ENCODE peak calls at places on chromosomes 1 and 21, in five cellular contexts. E is fibroblast of lung, O is mammary epithelial cell, S is endothelial cell of umbilical vein, R is GM23248. B is an unnamed sample. For H3K27me3, the result is how much of the 10 kb centered on the place peaks cover.

GRCh38 chr21:33844890-33845205 is 70.8 kb downstream of the ATP5PO start:
- DNase-seq in O (no peak), R (no peak), S (no peak), E (no peak), B (no peak)

GRCh38 chr1:11746795-11747487 is 11.0 kb downstream of the AGTRAP start:
- DNase-seq in O (no peak), E (no peak), S (no peak), R (no peak), B (no peak)

GRCh38 chr1:248847181-248847955 is 9.3 kb downstream of the ZNF672 start:
- DNase-seq in S (no peak), E (no peak), O (no peak), R (no peak), B (no peak)

GRCh38 chr1:183075861-183076260 is 52.6 kb downstream of the LAMC1 start:
- DNase-seq in E (peak), O (no peak), R (peak), S (no peak), B (no peak)

GRCh38 chr1:236316437-236316836 is 34.7 kb upstream of the ERO1B start:
- DNase-seq in S (no peak), O (no peak), R (no peak), E (no peak), B (no peak)

GRCh38 chr1:32622205-32622604 is 28.1 kb downstream of the ZBTB8OS start:
- DNase-seq in O (no peak), R (no peak), S (no peak), E (no peak), B (no peak)

GRCh38 chr21:44892536-44893277 is 19.2 kb upstream of the PTTG1IP start:
- DNase-seq in S (peak), E (no peak), O (peak), R (peak), B (peak)

GRCh38 chr1:64527191-64527590 is 57.3 kb downstream of the CACHD1 start:
- DNase-seq in E (no peak), R (no peak), S (no peak), O (no peak), B (no peak)

GRCh38 chr1:223180803-223181321 is 37.8 kb upstream of the TLR5 start:
- DNase-seq in E (peak), R (peak), O (peak), S (no peak), B (no peak)

GRCh38 chr1:200558866-200559459 is 61.6 kb downstream of the KIF14 start:
- DNase-seq in O (peak), R (peak), E (peak), S (peak), B (peak)

GRCh38 chr1:74502432-74502831 is 10.0 kb downstream of the LRRC53 start:
- DNase-seq in R (peak), E (peak), O (peak), S (peak), B (peak)

GRCh38 chr1:42784946-42785693 is at the start of gene TMEM269:
- DNase-seq in S (peak), O (no peak), R (peak), E (peak), B (no peak)

GRCh38 chr1:214438530-214438929 is 112.9 kb downstream of the PTPN14 start:
- DNase-seq in O (no peak), S (no peak), R (no peak), E (no peak), B (no peak)

GRCh38 chr1:41775961-41776585 is 142.6 kb downstream of the HIVEP3 start:
- DNase-seq in E (no peak), S (no peak), R (no peak), O (no peak), B (no peak)

GRCh38 chr1:81313289-81313688 is 487.4 kb upstream of the ADGRL2 start:
- DNase-seq in R (no peak), E (no peak), O (no peak), S (no peak), B (no peak)

GRCh38 chr1:178768423-178768822 is 43.4 kb downstream of the RALGPS2 start:
- DNase-seq in O (no peak), S (no peak), E (peak), R (peak), B (no peak)

GRCh38 chr1:155181371-155182051 is 7.9 kb downstream of the TRIM46 start:
- DNase-seq in S (no peak), R (no peak), O (no peak), E (no peak), B (no peak)

GRCh38 chr1:59446257-59446901 is 149.5 kb downstream of the FGGY start:
- DNase-seq in O (peak), E (peak), S (no peak), R (peak), B (no peak)

GRCh38 chr1:226827458-226827857 is 43.0 kb upstream of the PSEN2 start:
- DNase-seq in S (no peak), O (no peak), E (no peak), R (peak), B (no peak)

GRCh38 chr1:91876040-91876470 is 9.9 kb downstream of the TGFBR3 start:
- DNase-seq in S (no peak), R (no peak), O (no peak), E (no peak), B (no peak)

GRCh38 chr1:186465956-186466355 is 5.0 kb upstream of the PDC start:
- DNase-seq in S (no peak), E (no peak), R (no peak), O (no peak), B (no peak)

GRCh38 chr1:92996131-92996463 is 34.8 kb upstream of the DIPK1A start:
- DNase-seq in S (no peak), R (no peak), O (no peak), E (no peak), B (no peak)

GRCh38 chr1:198157847-198158765 is 1.3 kb downstream of the NEK7 start:
- DNase-seq in O (peak), E (peak), R (peak), S (peak), B (peak)

GRCh38 chr1:81801032-81801833 is 499 bp downstream of the ADGRL2 start:
- DNase-seq in O (peak), E (peak), R (peak), S (peak), B (peak)

GRCh38 chr1:246157516-246157915 is 349.6 kb downstream of the SMYD3 start:
- DNase-seq in R (no peak), O (no peak), S (no peak), E (no peak), B (no peak)

GRCh38 chr1:165753934-165754333 is 14.7 kb downstream of the TMCO1 start:
- DNase-seq in E (no peak), S (no peak), R (no peak), O (no peak), B (no peak)

GRCh38 chr1:67674260-67675011 is 10.6 kb upstream of the GADD45A start:
- DNase-seq in S (peak), O (no peak), R (peak), E (peak), B (peak)

GRCh38 chr1:116832932-116833578 is 76.7 kb upstream of the PTGFRN start:
- DNase-seq in E (no peak), R (no peak), S (no peak), O (no peak), B (no peak)

DNA sequence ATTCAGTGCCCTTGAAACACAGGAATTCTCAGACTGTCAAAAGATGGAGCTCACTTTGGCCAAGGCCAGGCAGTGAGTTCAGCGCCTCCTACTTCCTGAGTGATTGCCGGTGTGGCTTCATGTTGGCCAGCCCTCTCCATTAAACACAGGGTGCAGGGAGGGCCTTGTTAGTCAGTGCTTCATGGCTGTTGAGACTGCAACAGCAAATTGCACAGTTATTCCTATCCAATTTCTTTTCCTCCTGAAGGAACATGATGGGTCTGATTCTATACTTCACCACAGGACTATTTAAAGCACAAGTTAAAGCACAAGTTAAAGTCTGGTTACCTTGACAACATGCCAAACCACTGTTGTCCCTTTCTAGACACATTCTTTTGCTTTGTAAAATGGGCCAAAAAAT is 156.6 kb downstream of the SIPA1L2 start:
- DNase-seq in S (no peak), R (peak), O (no peak), E (peak), B (no peak)
- TF ChIP-seq EZH2 in S (no peak), R (no peak), O (no peak), E (no peak), B (no peak)

GRCh38 chr1:5812295-5812694 is 179.9 kb downstream of the NPHP4 start:
- DNase-seq in E (no peak), R (no peak), O (no peak), S (no peak), B (no peak)

GRCh38 chr1:5814046-5814619 is 178.1 kb downstream of the NPHP4 start:
- DNase-seq in R (no peak), E (no peak), O (no peak), S (no peak), B (no peak)

GRCh38 chr1:5815716-5816115 is 176.5 kb downstream of the NPHP4 start:
- DNase-seq in R (no peak), S (no peak), O (no peak), E (no peak), B (no peak)

GRCh38 chr1:5811419-5811818 is 180.8 kb downstream of the NPHP4 start:
- DNase-seq in E (no peak), R (no peak), O (no peak), S (no peak), B (no peak)

DNA sequence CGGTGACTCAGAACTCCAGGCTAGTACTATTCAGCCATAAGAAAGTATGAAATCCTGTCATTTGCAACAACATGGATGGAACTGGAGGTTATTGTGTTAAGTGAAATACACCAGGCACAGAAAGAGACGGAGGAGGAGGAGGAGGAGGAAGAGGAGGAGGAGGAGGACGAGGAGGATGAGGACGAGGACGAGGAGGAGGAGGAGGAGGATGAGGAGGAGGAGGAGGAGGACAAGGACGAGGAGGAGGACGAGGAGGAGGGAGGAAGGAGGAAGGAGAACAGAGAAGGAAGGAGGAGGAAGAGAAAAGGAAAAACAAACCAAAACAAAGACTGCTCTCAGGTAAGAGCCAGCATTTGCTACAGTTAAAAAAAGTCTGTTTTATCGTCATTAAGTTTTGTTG is 178.7 kb downstream of the NPHP4 start:
- DNase-seq in E (no peak), S (no peak), R (no peak), O (no peak), B (no peak)
- H3K27me3 ChIP-seq in E (under half), S (under half), R (under half), O (under half), B (under half)

GRCh38 chr1:167454304-167454928 is 63.9 kb downstream of the CD247 start:
- DNase-seq in E (no peak), O (no peak), S (peak), R (no peak), B (no peak)
- TF ChIP-seq EZH2 in E (no peak), O (no peak), S (no peak), R (no peak), B (no peak)

GRCh38 chr1:207494171-207494570 is 1.8 kb upstream of the CR1 start:
- DNase-seq in O (no peak), E (no peak), R (no peak), S (no peak), B (no peak)
- H3K27me3 ChIP-seq in O (under half), E (under half), R (under half), S (under half), B (half or more)

DNA sequence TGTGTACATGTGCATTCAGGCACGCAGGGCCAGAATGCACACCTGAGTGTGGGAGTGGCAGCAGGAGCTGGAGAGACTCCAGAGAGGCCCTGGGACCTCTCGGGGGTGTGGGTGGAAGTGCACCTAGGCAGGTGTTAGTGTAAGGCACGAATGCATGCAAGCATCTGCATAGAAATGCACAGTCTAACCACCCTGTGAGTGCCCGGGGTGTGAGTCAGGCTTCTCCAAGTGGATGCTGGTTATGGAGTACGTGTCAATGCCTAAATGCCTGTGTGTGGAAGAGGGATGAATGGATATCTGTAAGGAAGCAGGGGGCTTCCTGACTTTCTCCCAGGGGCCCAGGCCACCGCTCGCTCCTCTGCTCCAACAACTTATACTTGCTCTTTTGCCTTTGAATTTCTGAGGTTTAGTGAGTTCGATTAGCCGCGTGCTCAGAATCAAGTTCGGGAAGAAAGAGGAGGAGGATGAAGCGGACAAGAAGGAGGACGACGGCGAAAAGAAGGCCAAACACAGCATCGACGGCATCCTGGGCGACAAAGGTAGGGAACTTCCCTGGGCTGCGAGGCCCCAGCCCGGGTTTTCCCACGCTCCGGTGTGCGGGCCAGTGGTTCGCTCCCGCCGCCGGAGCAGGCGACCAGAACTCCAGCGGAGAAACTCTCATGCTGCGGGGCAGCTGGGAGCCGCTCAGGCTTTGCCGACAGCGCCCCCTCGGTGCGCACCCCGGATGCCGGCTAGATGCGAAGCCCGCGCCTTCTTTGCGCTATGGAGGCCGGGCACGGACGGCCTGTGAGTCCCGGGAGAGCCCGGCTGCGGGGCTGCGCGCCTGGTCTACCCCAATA is 5.4 kb downstream of the PAX7 start:
- DNase-seq in O (peak), S (no peak), E (no peak), R (peak), B (no peak)
- TF ChIP-seq EZH2 in O (peak), S (peak), E (peak), R (no peak), B (peak)

DNA sequence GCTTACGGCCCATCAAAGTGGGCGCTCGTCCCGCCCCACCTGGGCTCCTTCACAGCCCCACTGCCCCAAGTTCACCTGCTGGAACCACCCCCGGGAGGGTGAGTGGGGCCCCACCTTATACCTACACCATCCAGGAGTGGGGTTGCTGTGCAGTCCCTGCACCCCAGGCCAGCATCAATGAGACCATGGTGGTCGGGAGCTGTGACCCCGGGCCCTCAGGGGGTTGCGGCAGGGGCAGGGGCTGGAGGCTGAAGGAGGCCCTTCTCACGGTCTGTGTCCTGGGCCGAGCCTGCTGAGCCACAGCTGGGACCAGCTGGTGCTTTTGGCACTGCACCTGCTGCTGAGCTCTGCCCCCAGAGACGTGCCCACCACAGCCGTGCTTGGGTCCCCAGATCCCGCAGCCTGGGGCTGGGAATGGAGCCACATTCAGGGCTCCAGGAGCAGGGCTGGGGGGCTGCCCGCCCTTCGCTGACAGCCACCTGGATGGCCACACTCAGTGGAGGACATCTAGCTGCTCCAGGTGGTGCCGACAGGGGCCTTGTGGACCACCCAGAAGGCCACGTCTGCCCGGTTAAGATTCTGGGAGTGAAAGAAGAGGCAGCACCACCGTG is 17.4 kb downstream of the ACTRT2 start:
- DNase-seq in S (no peak), O (no peak), E (no peak), R (no peak), B (no peak)
- H3K27me3 ChIP-seq in S (under half), O (under half), E (under half), R (under half), B (under half)